ENCODE peak calls at places on chromosomes 3 and 15, in eight cellular contexts. H is Karpas-422, M is OCI-LY7, X is pancreas, C is testis, A is substantia nigra, Y is breast epithelium, W is tibial nerve. R is an unnamed sample.

GRCh38 chr15:68844856-68845550 is 24.3 kb upstream of the ANP32A start:
- DNase-seq in Y (no peak), H (peak; percentile 59), M (peak; percentile 89), A (no peak), C (no peak), W (no peak), X (no peak), R (no peak)

GRCh38 chr3:42867138-42867537 is 8.5 kb downstream of the CYP8B1 start:
- DNase-seq in Y (no peak), W (no peak), M (no peak), X (no peak), A (no peak), H (peak; percentile 35), C (no peak), R (no peak)

GRCh38 chr3:98596902-98597500 is 3.6 kb upstream of the CPOX start:
- DNase-seq in Y (no peak), X (no peak), A (no peak), W (peak; percentile 35), H (peak; percentile 87), C (no peak), M (peak; percentile 67), R (no peak)

GRCh38 chr15:67186226-67186649 is 68.2 kb downstream of the AAGAB start:
- DNase-seq in W (peak; percentile 70), A (no peak), C (peak; percentile 75), X (peak; percentile 9), M (no peak), Y (no peak), H (no peak), R (peak; percentile 47)

GRCh38 chr3:17491601-17492000 is 250.8 kb downstream of the TBC1D5 start:
- DNase-seq in X (no peak), C (no peak), W (no peak), H (no peak), A (no peak), Y (no peak), M (no peak), R (no peak)

GRCh38 chr3:129059311-129059975 is 1.1 kb upstream of the GP9 start:
- DNase-seq in C (no peak), M (no peak), H (no peak), A (no peak), W (no peak), X (no peak), Y (no peak), R (no peak)

GRCh38 chr3:149364624-149365023 is 12.8 kb downstream of the TM4SF1 start:
- DNase-seq in A (no peak), Y (no peak), X (no peak), W (no peak), C (no peak), M (no peak), H (no peak), R (no peak)

GRCh38 chr3:124860599-124860998 is 26.6 kb downstream of the ITGB5 start:
- DNase-seq in X (peak; percentile 39), W (peak; percentile 64), A (no peak), C (peak; percentile 60), Y (peak; percentile 62), H (no peak), M (no peak), R (peak; percentile 44)

GRCh38 chr3:13858768-13859520 is 20.9 kb downstream of the WNT7A start:
- DNase-seq in Y (no peak), X (no peak), C (no peak), A (no peak), W (no peak), M (no peak), H (no peak), R (no peak)

GRCh38 chr15:65212097-65212496 is 824 bp upstream of the CILP start:
- DNase-seq in H (peak; percentile 89), W (no peak), A (no peak), X (no peak), Y (no peak), M (peak; percentile 67), C (no peak), R (no peak)

GRCh38 chr15:40763801-40764765 is at the start of gene GCHFR:
- DNase-seq in W (peak; percentile 51), X (peak; percentile 80), M (peak; percentile 82), H (peak; percentile 89), C (peak; percentile 75), A (no peak), Y (peak; percentile 79), R (peak; percentile 88)

GRCh38 chr3:189349772-189350171 is 178.0 kb downstream of the TPRG1 start:
- DNase-seq in A (no peak), X (no peak), H (no peak), M (no peak), C (no peak), W (no peak), Y (no peak), R (no peak)

GRCh38 chr15:89845305-89845893 is 30.7 kb upstream of the ANPEP start:
- DNase-seq in X (no peak), A (no peak), C (no peak), M (no peak), H (no peak), W (no peak), Y (no peak), R (no peak)

GRCh38 chr3:52062499-52062898 is 6.1 kb upstream of the DUSP7 start:
- DNase-seq in H (peak; percentile 56), Y (no peak), A (no peak), W (no peak), M (peak; percentile 19), X (no peak), C (no peak), R (no peak)

GRCh38 chr15:64426845-64427465 is 33.4 kb upstream of the ZNF609 start:
- DNase-seq in W (peak; percentile 7), H (no peak), X (no peak), M (peak; percentile 32), A (no peak), C (no peak), Y (no peak), R (no peak)

GRCh38 chr3:192188218-192188835 is 539.0 kb downstream of the FGF12 start:
- DNase-seq in C (peak; percentile 82), W (peak; percentile 29), Y (no peak), M (peak; percentile 79), A (no peak), H (peak; percentile 91), X (peak; percentile 21), R (peak; percentile 40)

GRCh38 chr15:39625451-39625850 is 44.6 kb downstream of the THBS1 start:
- DNase-seq in M (no peak), H (no peak), X (no peak), C (no peak), Y (no peak), W (no peak), A (no peak), R (no peak)
- H3K27ac ChIP-seq in M (no peak overlapping the region), H (no peak overlapping the region), X (peak overlapping the region; percentile 36), C (no peak overlapping the region), Y (peak overlapping the region; percentile 88), W (peak overlapping the region; percentile 17), A (no peak overlapping the region), R (peak overlapping the region; percentile 87)

DNA sequence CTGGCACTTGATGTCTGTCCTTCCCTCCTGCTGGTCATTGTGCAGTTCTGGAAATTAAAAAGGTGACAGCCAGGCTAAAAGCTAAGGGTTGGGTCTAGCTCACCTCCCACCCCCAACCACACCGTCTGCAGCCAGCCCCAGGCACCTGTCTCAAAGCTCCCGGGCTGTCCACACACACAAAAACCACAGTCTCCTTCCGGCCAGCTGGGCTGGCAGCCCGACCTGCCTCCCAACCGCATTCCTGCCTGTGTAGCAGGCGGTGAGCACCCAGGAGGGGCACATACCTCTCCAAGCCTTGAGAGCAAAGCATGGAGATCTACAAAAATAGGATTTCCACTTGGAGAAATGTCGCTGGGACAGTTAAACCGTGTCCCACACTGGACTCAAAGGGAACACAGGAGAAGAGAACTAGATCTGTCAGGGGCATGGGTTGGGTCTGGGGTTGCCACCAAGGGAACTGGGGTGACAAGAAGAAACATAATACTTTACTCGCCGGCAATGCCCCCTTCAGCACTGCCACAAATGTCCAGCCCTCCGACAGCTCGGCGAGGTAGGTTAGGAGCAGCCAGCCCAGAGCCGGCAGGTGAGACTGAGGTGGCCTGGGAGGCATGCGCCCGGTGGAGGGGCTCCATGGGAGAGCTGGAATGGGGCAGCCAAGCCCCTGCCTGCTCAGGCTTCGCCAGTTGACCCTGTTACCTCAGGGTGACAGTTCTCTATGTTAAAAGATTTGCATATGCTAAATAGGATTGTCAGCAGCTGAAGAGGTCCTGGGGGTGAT is 52.2 kb downstream of the EXOG start:
- DNase-seq in X (no peak), C (peak; percentile 2), W (no peak), A (no peak), Y (no peak), H (no peak), M (no peak), R (no peak)
- H3K27ac ChIP-seq in X (no peak overlapping the region), C (no peak overlapping the region), W (no peak overlapping the region), A (no peak overlapping the region), Y (no peak overlapping the region), H (no peak overlapping the region), M (no peak overlapping the region), R (no peak overlapping the region)

DNA sequence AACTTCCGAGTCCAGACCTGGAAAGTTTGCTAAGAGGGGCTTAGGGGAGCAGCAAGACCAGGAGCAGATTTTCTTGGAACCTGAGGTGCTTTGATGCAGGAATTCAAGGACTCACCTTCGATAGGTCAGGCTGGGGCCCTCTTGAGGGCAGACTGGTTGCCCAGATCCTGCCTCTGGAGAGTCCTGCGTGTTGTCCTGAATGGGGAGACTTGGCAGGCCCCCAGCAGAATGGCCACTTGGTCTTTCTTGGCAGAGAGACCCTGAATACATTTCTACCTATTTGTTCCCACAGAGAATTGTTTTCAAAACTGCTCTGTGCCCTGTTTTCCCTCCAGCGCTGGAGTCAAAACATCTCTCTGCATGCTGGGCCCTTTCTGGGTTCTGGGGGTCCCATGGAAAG is 4.2 kb downstream of the KLF13 start:
- DNase-seq in Y (no peak), H (no peak), W (no peak), M (no peak), A (no peak), X (no peak), C (peak; percentile 40), R (no peak)
- H3K27ac ChIP-seq in Y (no peak overlapping the region), H (peak overlapping the region; percentile 40), W (no peak overlapping the region), M (no peak overlapping the region), A (peak overlapping the region; percentile 92), X (no peak overlapping the region), C (peak overlapping the region; percentile 3), R (no peak overlapping the region)

DNA sequence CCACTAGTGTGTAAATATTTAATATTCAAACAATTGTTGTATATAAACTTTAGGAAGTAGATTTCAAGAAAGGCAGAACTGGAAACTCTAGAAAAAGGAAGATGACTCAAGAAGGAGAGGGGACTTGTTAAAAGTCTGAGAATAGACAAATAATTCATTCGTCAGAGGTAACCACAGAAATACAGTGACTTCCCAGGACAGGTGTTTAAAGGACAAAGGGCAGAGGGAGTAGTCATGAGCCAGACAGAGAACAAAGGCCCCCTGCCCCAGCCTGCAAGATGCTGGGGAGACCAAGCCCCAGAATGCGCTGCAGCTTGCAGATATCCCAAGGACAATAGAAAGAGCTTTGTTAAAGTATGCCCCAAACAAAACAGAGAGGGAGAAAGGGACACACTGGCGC is 130.4 kb downstream of the UACA start:
- DNase-seq in M (no peak), W (no peak), H (no peak), C (no peak), A (no peak), X (no peak), Y (no peak), R (no peak)
- H3K27ac ChIP-seq in M (no peak overlapping the region), W (no peak overlapping the region), H (no peak overlapping the region), C (no peak overlapping the region), A (no peak overlapping the region), X (no peak overlapping the region), Y (no peak overlapping the region), R (no peak overlapping the region)

GRCh38 chr15:57027596-57027995 is 109.2 kb downstream of the TCF12 start:
- DNase-seq in X (no peak), H (no peak), M (no peak), A (no peak), C (no peak), Y (no peak), W (no peak), R (no peak)
- H3K27ac ChIP-seq in X (no peak overlapping the region), H (no peak overlapping the region), M (no peak overlapping the region), A (peak overlapping the region; percentile 13), C (no peak overlapping the region), Y (no peak overlapping the region), W (no peak overlapping the region), R (no peak overlapping the region)

R was measured in colonic mucosa.